ENCODE peak calls at places on chromosomes 12 and 14, in nine cellular contexts. G, E, Q, J, S, C, P, Y and Z are unnamed samples.

GRCh38 chr14:64196668-64197411 is 97.3 kb downstream of the ESR2 start:
- DNase-seq in G (no peak), E (peak; percentile 64), Q (no peak), J (no peak), S (no peak), C (no peak), P (no peak), Y (peak; percentile 12), Z (no peak)

GRCh38 chr12:48296586-48297396 is 53.9 kb downstream of the ZNF641 start:
- DNase-seq in G (no peak), E (peak; percentile 55), Q (peak; percentile 88), J (peak; percentile 71), S (peak; percentile 81), C (peak; percentile 77), P (peak; percentile 36), Y (peak; percentile 48), Z (peak; percentile 70)

GRCh38 chr14:68232643-68233055 is 413.1 kb downstream of the RAD51B start:
- DNase-seq in G (peak; percentile 82), E (peak; percentile 99), Q (peak; percentile 85), J (peak; percentile 98), S (peak; percentile 39), C (peak; percentile 90), P (peak; percentile 24), Y (peak; percentile 57), Z (no peak)

GRCh38 chr14:74979442-74980397 is 23.0 kb upstream of the EIF2B2 start:
- DNase-seq in G (no peak), E (peak; percentile 36), Q (no peak), J (no peak), S (no peak), C (no peak), P (peak; percentile 75), Y (no peak), Z (no peak)

GRCh38 chr14:67577909-67578749 is 21.9 kb downstream of the PIGH start:
- DNase-seq in G (no peak), E (no peak), Q (peak; percentile 58), J (no peak), S (no peak), C (no peak), P (no peak), Y (no peak), Z (no peak)

GRCh38 chr12:74349925-74350324 is 187.7 kb upstream of the ATXN7L3B start:
- DNase-seq in G (no peak), E (no peak), Q (no peak), J (no peak), S (no peak), C (no peak), P (no peak), Y (peak; percentile 17), Z (no peak)

GRCh38 chr12:75389061-75389460 is 1.8 kb upstream of the GLIPR1L2 start:
- DNase-seq in G (peak; percentile 78), E (peak; percentile 40), Q (no peak), J (peak; percentile 16), S (no peak), C (no peak), P (no peak), Y (no peak), Z (no peak)

GRCh38 chr12:39006286-39006685 is 100.9 kb upstream of the CPNE8 start:
- DNase-seq in G (no peak), E (no peak), Q (no peak), J (no peak), S (no peak), C (no peak), P (no peak), Y (no peak), Z (no peak)

GRCh38 chr12:78157199-78157598 is 326.5 kb downstream of the NAV3 start:
- DNase-seq in G (no peak), E (no peak), Q (no peak), J (peak; percentile 11), S (no peak), C (no peak), P (no peak), Y (no peak), Z (no peak)

DNA sequence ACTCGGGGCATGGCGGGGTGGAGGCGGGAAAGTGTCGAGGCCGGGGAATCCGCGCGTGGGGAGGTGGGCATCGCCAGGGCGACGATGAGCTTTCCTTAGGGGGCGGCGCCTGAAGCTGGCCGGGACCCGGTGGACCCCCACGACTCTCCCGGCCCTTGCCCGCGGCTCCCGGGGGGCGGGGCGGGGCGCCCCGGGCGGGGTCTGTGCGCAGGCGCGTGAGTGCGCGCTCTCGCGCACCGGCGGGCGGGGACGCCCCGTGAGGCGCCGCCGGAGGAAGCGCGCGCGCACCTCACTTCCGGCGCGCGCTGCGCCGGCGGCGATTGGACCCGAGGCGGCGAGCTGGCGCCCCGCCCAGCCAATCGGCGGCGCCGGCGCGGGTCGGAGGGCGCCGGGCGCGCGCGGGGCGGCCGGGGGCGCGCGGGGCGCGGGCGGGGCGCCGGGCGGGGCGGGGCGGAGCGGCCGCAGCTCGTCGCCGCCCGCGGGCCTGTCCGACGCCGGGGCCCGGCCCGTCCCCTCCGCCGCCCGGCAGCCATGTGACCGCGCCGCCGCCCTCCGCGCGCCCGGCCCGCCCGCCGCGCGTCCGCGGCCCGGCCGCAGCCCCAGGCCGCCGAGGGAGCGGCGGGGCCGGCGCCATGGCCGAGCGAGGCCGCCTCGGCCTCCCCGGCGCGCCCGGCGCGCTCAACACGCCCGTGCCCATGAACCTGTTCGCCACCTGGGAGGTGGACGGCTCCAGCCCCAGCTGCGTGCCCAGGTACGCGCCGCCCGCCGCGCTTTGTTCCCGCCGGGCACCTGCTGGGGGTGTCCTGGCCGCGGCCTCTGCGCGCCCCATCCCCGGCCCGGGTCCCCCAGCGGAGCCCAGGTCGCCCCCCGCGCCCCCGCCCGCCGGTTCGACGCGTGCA is at the start of gene PACS2:
- DNase-seq in G (peak; percentile 47), E (peak; percentile 85), Q (peak; percentile 88), J (peak; percentile 81), S (peak; percentile 81), C (peak; percentile 58), P (peak; percentile 46), Y (peak; percentile 38), Z (no peak)
- TF ChIP-seq POLR2A in G (no peak), E (no peak), Q (no peak), J (peak; percentile 52), S (no peak), C (peak; percentile 55), P (peak; percentile 57), Y (peak; percentile 39), Z (no peak)

GRCh38 chr14:104140463-104141331 is 2.3 kb downstream of the KIF26A start:
- DNase-seq in G (no peak), E (no peak), Q (peak; percentile 55), J (no peak), S (no peak), C (no peak), P (no peak), Y (no peak), Z (peak; percentile 44)

GRCh38 chr14:104140213-104140462 is 1.8 kb downstream of the KIF26A start:
- DNase-seq in G (no peak), E (no peak), Q (peak; percentile 37), J (no peak), S (no peak), C (no peak), P (no peak), Y (no peak), Z (no peak)

GRCh38 chr14:104142136-104143041 is 4.0 kb downstream of the KIF26A start:
- DNase-seq in G (no peak), E (no peak), Q (peak; percentile 56), J (no peak), S (no peak), C (no peak), P (no peak), Y (no peak), Z (no peak)

GRCh38 chr14:104143071-104143470 is 4.7 kb downstream of the KIF26A start:
- DNase-seq in G (no peak), E (no peak), Q (peak; percentile 60), J (no peak), S (no peak), C (no peak), P (no peak), Y (no peak), Z (no peak)

GRCh38 chr14:104141621-104142091 is 3.3 kb downstream of the KIF26A start:
- DNase-seq in G (no peak), E (no peak), Q (peak; percentile 61), J (no peak), S (no peak), C (no peak), P (no peak), Y (no peak), Z (peak; percentile 39)
- H3K9me3 ChIP-seq in G (no peaks in the 10 kb centered on the region), E (no peaks in the 10 kb centered on the region), Q (no peaks in the 10 kb centered on the region), J (no peaks in the 10 kb centered on the region), S (no peaks in the 10 kb centered on the region), C (no peaks in the 10 kb centered on the region), P (no peaks in the 10 kb centered on the region), Y (no peaks in the 10 kb centered on the region), Z (no peaks in the 10 kb centered on the region)

GRCh38 chr14:105348169-105348944 is 33.8 kb downstream of the PACS2 start:
- DNase-seq in G (no peak), E (no peak), Q (no peak), J (no peak), S (no peak), C (no peak), P (no peak), Y (no peak), Z (no peak)

GRCh38 chr14:105348945-105349699 is 34.6 kb downstream of the PACS2 start:
- DNase-seq in G (no peak), E (no peak), Q (no peak), J (no peak), S (no peak), C (no peak), P (no peak), Y (no peak), Z (no peak)

GRCh38 chr14:105347587-105347968 is 33.0 kb downstream of the PACS2 start:
- DNase-seq in G (no peak), E (no peak), Q (no peak), J (no peak), S (no peak), C (no peak), P (no peak), Y (no peak), Z (no peak)

GRCh38 chr14:105346880-105347586 is 32.5 kb downstream of the PACS2 start:
- DNase-seq in G (no peak), E (no peak), Q (no peak), J (no peak), S (no peak), C (no peak), P (no peak), Y (no peak), Z (no peak)

DNA sequence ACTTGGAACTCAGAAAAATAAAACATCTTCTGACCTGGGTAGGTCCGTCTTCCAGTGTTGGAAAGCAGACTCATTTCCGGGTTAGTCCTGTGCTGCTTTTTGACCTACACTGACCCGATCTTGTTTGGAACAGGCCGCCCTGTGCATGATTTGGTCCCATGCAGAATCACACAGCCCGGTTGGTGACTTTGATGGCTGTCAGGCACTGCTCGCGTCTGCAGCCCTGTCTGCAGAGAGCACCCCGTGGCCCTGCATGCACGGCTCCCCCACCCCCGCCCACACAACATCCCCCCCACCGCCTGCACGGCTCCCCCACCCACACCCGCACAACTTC is 31.6 kb downstream of the PACS2 start:
- DNase-seq in G (no peak), E (no peak), Q (no peak), J (no peak), S (no peak), C (no peak), P (no peak), Y (no peak), Z (no peak)
- TF ChIP-seq POLR2A in G (no peak), E (no peak), Q (no peak), J (no peak), S (no peak), C (no peak), P (no peak), Y (no peak), Z (no peak)

DNA sequence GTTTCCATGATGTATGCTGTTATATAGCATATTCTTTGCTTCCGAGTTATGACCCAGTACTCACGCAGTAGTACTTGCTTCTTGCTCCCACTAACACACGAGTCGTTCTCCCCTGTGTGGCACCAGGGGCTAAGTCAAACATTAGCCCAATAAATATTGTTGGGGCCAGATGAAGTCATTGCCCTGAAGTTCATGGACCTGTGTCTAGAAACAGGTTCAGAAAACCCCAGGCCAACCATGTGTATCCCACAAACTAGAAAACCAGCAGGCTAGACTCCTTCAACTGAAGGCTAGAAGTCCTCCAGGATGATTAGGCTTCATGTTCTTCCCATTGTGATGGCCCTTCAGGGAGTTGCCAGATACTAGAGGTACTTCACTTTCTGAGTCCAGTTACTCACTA is 198.2 kb upstream of the RBM19 start:
- DNase-seq in G (no peak), E (no peak), Q (no peak), J (no peak), S (no peak), C (no peak), P (no peak), Y (no peak), Z (no peak)
- H3K9me3 ChIP-seq in G (no peaks in the 10 kb centered on the region), E (no peaks in the 10 kb centered on the region), Q (no peaks in the 10 kb centered on the region), J (no peaks in the 10 kb centered on the region), S (no peaks in the 10 kb centered on the region), C (no peaks in the 10 kb centered on the region), P (no peaks in the 10 kb centered on the region), Y (no peaks in the 10 kb centered on the region), Z (no peaks in the 10 kb centered on the region)